ENCODE peak calls at places on chromosomes 7 and 10, in seven cellular contexts. C is DMS153; N is fibroblast of pulmonary artery; J is stimulated activated CD4-positive, alpha-beta T cell treated with anti-CD3 and anti-CD28 coated beads, Interleukin-1b, Interleukin-23, amount 100 ng/mL, for 1 hour; Q is posterior cingulate gyrus; Z is naive B cell; D is stimulated activated naive CD4-positive, alpha-beta T cell treated with Interleukin-2 at 50 U/mL for 16 hours. T is an unnamed sample.

GRCh38 chr7:3893151-3893788 is 592.2 kb downstream of the SDK1 start:
- DNase-seq in C (no peak), N (no peak), J (no peak), Q (no peak), Z (no peak), D (no peak), T (no peak)

GRCh38 chr10:22821501-22821900 is 106.4 kb upstream of the ARMC3 start:
- DNase-seq in C (no peak), N (peak; percentile 52), J (no peak), Q (no peak), Z (no peak), D (no peak), T (no peak)

GRCh38 chr7:138000081-138000701 is 1.7 kb downstream of the CREB3L2 start:
- DNase-seq in C (no peak), N (peak; percentile 94), J (no peak), Q (no peak), Z (no peak), D (no peak), T (peak; percentile 52)

GRCh38 chr10:36185096-36185495 is 543.0 kb upstream of the FZD8 start:
- DNase-seq in C (no peak), N (no peak), J (no peak), Q (peak; percentile 63), Z (no peak), D (no peak), T (no peak)

GRCh38 chr7:156998988-156999610 is 11.4 kb downstream of the MNX1 start:
- DNase-seq in C (no peak), N (no peak), J (no peak), Q (no peak), Z (no peak), D (no peak), T (no peak)

GRCh38 chr7:114540291-114540690 is 125.7 kb downstream of the FOXP2 start:
- DNase-seq in C (no peak), N (no peak), J (no peak), Q (no peak), Z (no peak), D (no peak), T (no peak)

GRCh38 chr10:68111580-68111979 is 2.3 kb downstream of the MYPN start:
- DNase-seq in C (no peak), N (no peak), J (no peak), Q (no peak), Z (no peak), D (no peak), T (no peak)

GRCh38 chr7:100573691-100574361 is at the start of gene SAP25:
- DNase-seq in C (no peak), N (no peak), J (no peak), Q (peak; percentile 68), Z (no peak), D (no peak), T (no peak)

GRCh38 chr7:146736446-146737190 is 620.0 kb downstream of the CNTNAP2 start:
- DNase-seq in C (no peak), N (peak; percentile 13), J (no peak), Q (no peak), Z (no peak), D (no peak), T (no peak)

GRCh38 chr10:111551001-111551400 is 474.2 kb downstream of the ADRA2A start:
- DNase-seq in C (no peak), N (no peak), J (no peak), Q (no peak), Z (no peak), D (no peak), T (no peak)

GRCh38 chr10:8975535-8975934 is 921.0 kb downstream of the GATA3 start:
- DNase-seq in C (no peak), N (no peak), J (no peak), Q (no peak), Z (no peak), D (no peak), T (no peak)